ENCODE peak calls at places on chromosomes 13 and 19, in five cellular contexts. U is mammary epithelial cell; D is stimulated activated effector memory CD8-positive, alpha-beta T cell treated with anti-CD3 and anti-CD28 coated beads, Interleukin-12 subunit alpha, Interleukin-12 subunit beta, amount 100 ng/mL, for 72 hours; X is CD4-positive, alpha-beta memory T cell; M is NCI-H774. B is an unnamed sample.
A peak's percentile ranks its signal among the peaks of the same experiment; 100 is the strongest.

GRCh38 chr19:12790628-12791344 is 500 bp upstream of the JUNB start:
- DNase-seq in U (peak; percentile 14), D (no peak), X (peak; percentile 37), M (no peak), B (peak; percentile 26)

GRCh38 chr13:111049791-111050538 is 65.1 kb upstream of the ARHGEF7 start:
- DNase-seq in U (no peak), D (no peak), X (no peak), M (peak; percentile 37), B (peak; percentile 35)

GRCh38 chr13:37869756-37870488 is at the start of gene TRPC4:
- DNase-seq in U (peak; percentile 58), D (no peak), X (no peak), M (peak; percentile 0), B (peak; percentile 54)

GRCh38 chr13:113907637-113908617 is 44.1 kb upstream of the GAS6 start:
- DNase-seq in U (peak; percentile 69), D (no peak), X (no peak), M (peak; percentile 27), B (no peak)

GRCh38 chr19:53865918-53866696 is 1.6 kb upstream of the MYADM start:
- DNase-seq in U (peak; percentile 38), D (peak; percentile 53), X (peak; percentile 73), M (no peak), B (peak; percentile 82)

GRCh38 chr19:38848299-38849146 is 1.3 kb downstream of the HNRNPL start:
- DNase-seq in U (peak; percentile 12), D (no peak), X (no peak), M (no peak), B (no peak)

GRCh38 chr19:4064073-4064550 is 2.6 kb downstream of the ZBTB7A start:
- DNase-seq in U (no peak), D (no peak), X (no peak), M (no peak), B (peak; percentile 16)

GRCh38 chr19:38729653-38730469 is 14.4 kb downstream of the CAPN12 start:
- DNase-seq in U (peak; percentile 43), D (peak; percentile 72), X (peak; percentile 67), M (peak; percentile 31), B (peak; percentile 53)

GRCh38 chr19:18397242-18398202 is at the start of gene LRRC25:
- DNase-seq in U (no peak), D (no peak), X (no peak), M (no peak), B (no peak)

GRCh38 chr13:43804461-43805070 is 17.8 kb upstream of the ENOX1 start:
- DNase-seq in U (peak; percentile 64), D (no peak), X (peak; percentile 33), M (peak; percentile 26), B (peak; percentile 82)

GRCh38 chr19:3062165-3063105 is at the start of gene TLE5:
- DNase-seq in U (no peak), D (peak; percentile 65), X (peak; percentile 82), M (peak; percentile 60), B (peak; percentile 47)

GRCh38 chr13:95485045-95485517 is 67.4 kb upstream of the CLDN10 start:
- DNase-seq in U (peak; percentile 45), D (no peak), X (no peak), M (no peak), B (peak; percentile 27)